ENCODE peak calls at places on chromosomes 16 and 17, in nine cellular contexts. Q, J, M, X, Z, W, T, Y and G are unnamed samples.

GRCh38 chr16:49494386-49495150 is 121.0 kb downstream of the C16orf78 start:
- DNase-seq in Q (no peak), J (no peak), M (no peak), X (no peak), Z (no peak), W (no peak), T (no peak), Y (no peak), G (no peak)

GRCh38 chr17:38918129-38918913 is 7.1 kb upstream of the LASP1NB start:
- DNase-seq in Q (no peak), J (no peak), M (no peak), X (peak; percentile 46), Z (peak; percentile 72), W (peak; percentile 12), T (no peak), Y (no peak), G (no peak)

GRCh38 chr17:47295037-47295873 is 28.5 kb upstream of the EFCAB13 start:
- DNase-seq in Q (no peak), J (no peak), M (no peak), X (no peak), Z (no peak), W (no peak), T (peak; percentile 81), Y (no peak), G (no peak)

GRCh38 chr17:76840443-76840767 is 27.8 kb upstream of the MGAT5B start:
- DNase-seq in Q (no peak), J (no peak), M (no peak), X (no peak), Z (no peak), W (no peak), T (no peak), Y (no peak), G (no peak)

GRCh38 chr17:4678448-4679026 is 25.4 kb downstream of the PELP1 start:
- DNase-seq in Q (peak; percentile 18), J (peak; percentile 57), M (no peak), X (no peak), Z (no peak), W (no peak), T (no peak), Y (no peak), G (peak; percentile 93)

GRCh38 chr17:74677558-74678466 is 34.9 kb downstream of the CD300LF start:
- DNase-seq in Q (no peak), J (no peak), M (no peak), X (peak; percentile 66), Z (no peak), W (peak; percentile 78), T (no peak), Y (peak; percentile 16), G (peak; percentile 70)

GRCh38 chr16:1688807-1689560 is 10.9 kb downstream of the JPT2 start:
- DNase-seq in Q (no peak), J (peak; percentile 92), M (no peak), X (no peak), Z (no peak), W (no peak), T (no peak), Y (no peak), G (peak; percentile 32)

GRCh38 chr17:51250314-51250840 is 9.5 kb downstream of the MBTD1 start:
- DNase-seq in Q (no peak), J (no peak), M (no peak), X (no peak), Z (no peak), W (no peak), T (no peak), Y (no peak), G (no peak)

GRCh38 chr16:27301236-27301861 is 12.4 kb upstream of the IL4R start:
- DNase-seq in Q (no peak), J (no peak), M (no peak), X (no peak), Z (no peak), W (no peak), T (no peak), Y (no peak), G (no peak)

GRCh38 chr17:15651583-15652110 is 32.1 kb upstream of the FBXW10B start:
- DNase-seq in Q (peak; percentile 32), J (peak; percentile 92), M (no peak), X (peak; percentile 99), Z (peak; percentile 42), W (no peak), T (peak; percentile 77), Y (peak; percentile 36), G (peak; percentile 99)

GRCh38 chr16:25575363-25575762 is 116.4 kb upstream of the HS3ST4 start:
- DNase-seq in Q (no peak), J (no peak), M (no peak), X (no peak), Z (peak; percentile 31), W (no peak), T (no peak), Y (no peak), G (no peak)

GRCh38 chr17:63833026-63833740 is 5.7 kb upstream of the FTSJ3 start:
- DNase-seq in Q (no peak), J (no peak), M (no peak), X (no peak), Z (no peak), W (no peak), T (no peak), Y (no peak), G (no peak)

GRCh38 chr16:88616320-88616719 is 22.1 kb upstream of the IL17C start:
- DNase-seq in Q (no peak), J (no peak), M (no peak), X (no peak), Z (no peak), W (no peak), T (no peak), Y (no peak), G (no peak)

GRCh38 chr16:15494231-15494630 is 59.8 kb downstream of the BMERB1 start:
- DNase-seq in Q (no peak), J (no peak), M (no peak), X (no peak), Z (no peak), W (no peak), T (no peak), Y (no peak), G (peak; percentile 80)

GRCh38 chr17:43661699-43662431 is at the start of gene MEOX1:
- DNase-seq in Q (peak; percentile 40), J (peak; percentile 71), M (no peak), X (no peak), Z (no peak), W (no peak), T (no peak), Y (peak; percentile 33), G (no peak)

GRCh38 chr17:78358538-78359215 is 1.2 kb downstream of the SOCS3 start:
- DNase-seq in Q (no peak), J (no peak), M (no peak), X (no peak), Z (peak; percentile 48), W (no peak), T (no peak), Y (no peak), G (peak; percentile 54)

GRCh38 chr16:80060470-80060869 is 459.9 kb upstream of the MAF start:
- DNase-seq in Q (no peak), J (no peak), M (no peak), X (no peak), Z (no peak), W (no peak), T (no peak), Y (no peak), G (no peak)

GRCh38 chr17:28698253-28698941 is 13.3 kb downstream of the PROCA1 start:
- DNase-seq in Q (no peak), J (no peak), M (no peak), X (no peak), Z (no peak), W (peak; percentile 96), T (no peak), Y (no peak), G (no peak)

GRCh38 chr17:81428121-81428515 is 32.9 kb downstream of the BAHCC1 start:
- DNase-seq in Q (no peak), J (no peak), M (no peak), X (no peak), Z (no peak), W (no peak), T (peak; percentile 91), Y (no peak), G (no peak)

GRCh38 chr17:81231766-81232581 is 6.9 kb downstream of the TEPSIN start:
- DNase-seq in Q (no peak), J (no peak), M (no peak), X (peak; percentile 34), Z (no peak), W (no peak), T (no peak), Y (no peak), G (no peak)

GRCh38 chr17:30414486-30414885 is 35.8 kb downstream of the CPD start:
- DNase-seq in Q (no peak), J (no peak), M (no peak), X (no peak), Z (no peak), W (no peak), T (no peak), Y (no peak), G (no peak)

GRCh38 chr16:3881499-3881995 is 1.0 kb upstream of the CREBBP start:
- DNase-seq in Q (no peak), J (no peak), M (no peak), X (no peak), Z (peak; percentile 46), W (no peak), T (no peak), Y (no peak), G (no peak)

GRCh38 chr16:53515259-53515658 is 12.2 kb upstream of the AKTIP start:
- DNase-seq in Q (no peak), J (no peak), M (no peak), X (no peak), Z (no peak), W (no peak), T (no peak), Y (no peak), G (no peak)

GRCh38 chr17:78147315-78147998 is 1.3 kb downstream of the C17orf99 start:
- DNase-seq in Q (no peak), J (no peak), M (no peak), X (no peak), Z (no peak), W (no peak), T (no peak), Y (no peak), G (no peak)

GRCh38 chr17:79935845-79936470 is 96.7 kb upstream of the CBX4 start:
- DNase-seq in Q (no peak), J (no peak), M (no peak), X (no peak), Z (no peak), W (no peak), T (no peak), Y (no peak), G (no peak)

GRCh38 chr17:34382586-34383224 is 19.7 kb upstream of the CCL1 start:
- DNase-seq in Q (peak; percentile 58), J (no peak), M (no peak), X (no peak), Z (no peak), W (no peak), T (no peak), Y (peak; percentile 24), G (no peak)

GRCh38 chr16:86529160-86529559 is 18.8 kb downstream of the FOXF1 start:
- DNase-seq in Q (no peak), J (no peak), M (no peak), X (no peak), Z (no peak), W (no peak), T (no peak), Y (no peak), G (peak; percentile 36)

GRCh38 chr16:81647527-81647926 is 131.6 kb upstream of the PLCG2 start:
- DNase-seq in Q (no peak), J (peak; percentile 84), M (no peak), X (no peak), Z (no peak), W (no peak), T (peak; percentile 50), Y (no peak), G (peak; percentile 81)